ENCODE peak calls at places on chromosomes 4 and X, in six cellular contexts. One of them, this sample, is unnamed.

GRCh38 chr4:148445071-148445902 is 3.1 kb upstream of the NR3C2 start:
- DNase-seq in MCF 10A: no peak
- DNase-seq in fibroblast of lung: no peak
- DNase-seq in GM13976: peak
- DNase-seq in nephron progenitor cell: peak
- DNase-seq in kidney: peak
- DNase-seq in this sample: peak

GRCh38 chr4:8152090-8152864 is 6.3 kb downstream of the ABLIM2 start:
- DNase-seq in fibroblast of lung: no peak
- DNase-seq in MCF 10A: no peak
- DNase-seq in GM13976: no peak
- DNase-seq in kidney: peak
- DNase-seq in nephron progenitor cell: no peak
- DNase-seq in this sample: no peak

GRCh38 chr4:77021614-77022089 is 54.1 kb downstream of the CCNI start:
- DNase-seq in fibroblast of lung: peak
- DNase-seq in GM13976: no peak
- DNase-seq in kidney: no peak
- DNase-seq in nephron progenitor cell: no peak
- DNase-seq in MCF 10A: peak
- DNase-seq in this sample: no peak

GRCh38 chrX:134654398-134655012 is 3.8 kb downstream of the PLAC1 start:
- DNase-seq in GM13976: no peak
- DNase-seq in nephron progenitor cell: no peak
- DNase-seq in MCF 10A: no peak
- DNase-seq in kidney: no peak
- DNase-seq in fibroblast of lung: no peak
- DNase-seq in this sample: no peak

GRCh38 chr4:168555437-168555836 is 58.6 kb downstream of the PALLD start:
- DNase-seq in MCF 10A: no peak
- DNase-seq in kidney: no peak
- DNase-seq in fibroblast of lung: no peak
- DNase-seq in GM13976: no peak
- DNase-seq in nephron progenitor cell: no peak
- DNase-seq in this sample: no peak

GRCh38 chr4:76194325-76194724 is 19.3 kb downstream of the SCARB2 start:
- DNase-seq in nephron progenitor cell: no peak
- DNase-seq in MCF 10A: peak
- DNase-seq in kidney: no peak
- DNase-seq in fibroblast of lung: peak
- DNase-seq in GM13976: no peak
- DNase-seq in this sample: no peak

GRCh38 chrX:9885150-9885549 is 82.0 kb upstream of the CLDN34 start:
- DNase-seq in GM13976: peak
- DNase-seq in fibroblast of lung: peak
- DNase-seq in nephron progenitor cell: peak
- DNase-seq in MCF 10A: peak
- DNase-seq in kidney: no peak
- DNase-seq in this sample: peak

GRCh38 chr4:70706516-70706915 is 15.2 kb upstream of the RUFY3 start:
- DNase-seq in MCF 10A: no peak
- DNase-seq in kidney: no peak
- DNase-seq in fibroblast of lung: no peak
- DNase-seq in GM13976: no peak
- DNase-seq in nephron progenitor cell: no peak
- DNase-seq in this sample: no peak

This sample was measured in cardiac septum.